ENCODE peak calls at places on chromosomes 1 and 21, in six cellular contexts. Z is HCT116, N is NT2/D1, T is GM12878, P is K562, R is HepG2. M is an unnamed sample.

GRCh38 chr1:94621392-94621791 is 79.8 kb upstream of the F3 start:
- DNase-seq in Z (peak), P (peak), T (no peak), R (no peak), N (no peak), M (no peak)

GRCh38 chr1:21302747-21303715 is 12.8 kb upstream of the ECE1 start:
- DNase-seq in N (no peak), Z (no peak), R (no peak), P (no peak), T (no peak), M (no peak)

GRCh38 chr1:204130178-204130577 is 21.7 kb downstream of the ETNK2 start:
- DNase-seq in T (no peak), N (no peak), R (no peak), P (no peak), Z (no peak), M (no peak)

GRCh38 chr1:184533049-184533448 is 146.2 kb downstream of the C1orf21 start:
- DNase-seq in Z (no peak), N (no peak), R (no peak), T (no peak), P (no peak), M (no peak)

GRCh38 chr1:84757301-84757700 is 67.0 kb upstream of the SSX2IP start:
- DNase-seq in R (peak), P (peak), T (no peak), N (no peak), Z (no peak), M (no peak)

GRCh38 chr1:97758589-97759057 is 162.2 kb downstream of the DPYD start:
- DNase-seq in R (no peak), N (no peak), Z (no peak), T (no peak), P (no peak), M (no peak)

GRCh38 chr1:161958425-161958824 is 65.2 kb downstream of the OLFML2B start:
- DNase-seq in N (no peak), T (no peak), P (no peak), Z (no peak), R (no peak), M (no peak)

GRCh38 chr1:3909615-3910014 is 9.5 kb upstream of the C1orf174 start:
- DNase-seq in R (no peak), Z (no peak), P (no peak), N (no peak), T (no peak), M (no peak)

GRCh38 chr1:102872526-102872925 is 235.8 kb downstream of the COL11A1 start:
- DNase-seq in Z (no peak), T (no peak), R (no peak), N (peak), P (no peak), M (no peak)

GRCh38 chr1:234978397-234979291 is 150.0 kb downstream of the TOMM20 start:
- DNase-seq in N (no peak), P (peak), R (peak), Z (peak), T (peak), M (no peak)

GRCh38 chr1:41319803-41320711 is 41.2 kb upstream of the FOXO6 start:
- DNase-seq in Z (no peak), N (no peak), R (no peak), P (no peak), T (no peak), M (peak)

GRCh38 chr21:34962586-34963222 is 86.4 kb downstream of the RUNX1 start:
- DNase-seq in Z (no peak), R (no peak), N (no peak), P (no peak), T (no peak), M (no peak)

GRCh38 chr1:180040034-180040433 is 85.4 kb downstream of the CEP350 start:
- DNase-seq in T (no peak), R (no peak), N (no peak), Z (peak), P (no peak), M (no peak)

GRCh38 chr1:6235302-6235680 is 473 bp downstream of the ICMT start:
- DNase-seq in Z (no peak), R (no peak), P (no peak), N (no peak), T (no peak), M (no peak)

GRCh38 chr1:16189003-16189402 is 23.4 kb downstream of the ARHGEF19 start:
- DNase-seq in R (no peak), Z (no peak), N (no peak), P (no peak), T (no peak), M (no peak)

GRCh38 chr1:15178571-15179484 is 25.3 kb downstream of the TMEM51 start:
- DNase-seq in R (no peak), Z (peak), P (no peak), T (no peak), N (no peak), M (no peak)

GRCh38 chr1:28591708-28592313 is at the start of gene RAB42:
- DNase-seq in N (no peak), P (peak), T (no peak), R (peak), Z (no peak), M (no peak)

GRCh38 chr1:110463695-110464094 is 12.7 kb downstream of the PROK1 start:
- DNase-seq in P (no peak), T (no peak), Z (peak), N (no peak), R (no peak), M (no peak)

GRCh38 chr21:15282666-15283065 is 217.9 kb upstream of the NRIP1 start:
- DNase-seq in P (no peak), R (no peak), N (no peak), Z (no peak), T (no peak), M (no peak)

GRCh38 chr1:242211254-242212022 is 212.5 kb upstream of the MAP1LC3C start:
- DNase-seq in Z (no peak), N (no peak), T (no peak), R (peak), P (no peak), M (peak)

GRCh38 chr1:49651136-49651535 is 372.6 kb downstream of the AGBL4 start:
- DNase-seq in T (no peak), P (no peak), N (peak), Z (no peak), R (no peak), M (no peak)

GRCh38 chr1:39576016-39576657 is 453 bp downstream of the PABPC4 start:
- DNase-seq in P (peak), N (no peak), Z (no peak), R (no peak), T (no peak), M (no peak)

GRCh38 chr1:70440642-70441391 is 29.7 kb downstream of the CTH start:
- DNase-seq in T (no peak), R (no peak), N (no peak), P (no peak), Z (no peak), M (no peak)

GRCh38 chr1:172466795-172467407 is 23.0 kb upstream of the PIGC start:
- DNase-seq in N (no peak), P (no peak), R (peak), Z (peak), T (no peak), M (no peak)

GRCh38 chr1:245363821-245364220 is 209.0 kb downstream of the KIF26B start:
- DNase-seq in N (no peak), P (no peak), Z (no peak), R (peak), T (no peak), M (no peak)

GRCh38 chr1:145963218-145964019 is 956 bp downstream of the ANKRD34A start:
- DNase-seq in P (no peak), R (no peak), T (no peak), Z (no peak), N (no peak), M (no peak)

GRCh38 chr1:221712776-221713431 is 29.0 kb downstream of the DUSP10 start:
- DNase-seq in R (no peak), Z (no peak), P (no peak), T (peak), N (no peak), M (no peak)

GRCh38 chr1:30267856-30268255 is 455.5 kb downstream of the MATN1 start:
- DNase-seq in N (no peak), Z (no peak), P (no peak), T (no peak), R (no peak), M (no peak)

GRCh38 chr1:198775606-198776005 is 136.8 kb downstream of the PTPRC start:
- DNase-seq in R (no peak), Z (no peak), N (no peak), T (no peak), P (no peak), M (no peak)

GRCh38 chr1:198776602-198777029 is 137.8 kb downstream of the PTPRC start:
- DNase-seq in Z (no peak), P (no peak), N (no peak), R (no peak), T (no peak), M (no peak)

GRCh38 chr1:198778049-198778448 is 139.2 kb downstream of the PTPRC start:
- DNase-seq in N (no peak), Z (no peak), T (no peak), P (no peak), R (no peak), M (no peak)

GRCh38 chr1:198774418-198774817 is 135.6 kb downstream of the PTPRC start:
- DNase-seq in T (no peak), R (no peak), P (no peak), N (no peak), Z (no peak), M (no peak)

GRCh38 chr1:198780376-198780775 is 141.5 kb downstream of the PTPRC start:
- DNase-seq in R (no peak), P (no peak), T (no peak), N (no peak), Z (no peak), M (no peak)
- TF ChIP-seq ZNF274 in R (no peak), P (no peak), T (no peak), N (no peak), Z (no peak), M (no peak)

GRCh38 chr1:77037990-77038389 is 170.7 kb downstream of the ST6GALNAC5 start:
- DNase-seq in R (no peak), Z (no peak), T (no peak), N (no peak), P (no peak), M (no peak)

GRCh38 chr1:77040817-77041216 is 173.5 kb downstream of the ST6GALNAC5 start:
- DNase-seq in P (no peak), Z (no peak), N (no peak), R (no peak), T (no peak), M (no peak)

GRCh38 chr1:77037038-77037437 is 169.8 kb downstream of the ST6GALNAC5 start:
- DNase-seq in Z (no peak), P (no peak), T (no peak), N (no peak), R (no peak), M (no peak)

GRCh38 chr1:77039739-77040138 is 172.5 kb downstream of the ST6GALNAC5 start:
- DNase-seq in N (no peak), P (no peak), R (no peak), T (no peak), Z (peak), M (no peak)

GRCh38 chr1:77036560-77036959 is 169.3 kb downstream of the ST6GALNAC5 start:
- DNase-seq in R (no peak), N (no peak), T (no peak), P (no peak), Z (no peak), M (no peak)
- TF ChIP-seq ZNF274 in R (no peak), N (no peak), T (no peak), P (no peak), Z (no peak), M (no peak)

GRCh38 chr1:51234721-51235425 is 1.2 kb upstream of the RNF11 start:
- DNase-seq in N (no peak), R (peak), P (peak), T (peak), Z (no peak), M (peak)
- TF ChIP-seq ZNF274 in N (no peak), R (no peak), P (no peak), T (no peak), Z (no peak), M (no peak)

DNA sequence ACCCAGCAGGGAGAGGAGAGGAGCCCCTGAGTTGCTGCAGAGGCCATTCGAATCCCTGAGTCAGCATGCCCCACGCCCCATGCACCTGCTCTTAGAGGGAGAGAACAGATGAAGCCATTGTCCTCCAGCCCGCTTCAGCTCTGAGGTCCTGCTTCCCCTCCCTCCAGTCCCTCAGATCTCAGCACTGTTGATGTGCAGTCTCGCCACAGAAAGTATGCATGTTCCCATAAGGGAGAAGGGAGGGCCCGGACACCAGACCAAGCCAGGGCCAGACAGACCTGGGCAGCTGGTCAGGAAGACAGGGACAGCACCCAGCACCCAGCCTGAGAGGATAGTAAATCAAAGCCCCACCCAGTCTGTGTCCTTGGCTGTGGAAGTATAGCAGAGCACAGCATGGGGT is 66.5 kb upstream of the GJB5 start:
- DNase-seq in P (no peak), R (peak), Z (no peak), T (no peak), N (no peak), M (no peak)
- TF ChIP-seq ZNF274 in P (no peak), R (no peak), Z (no peak), T (no peak), N (no peak), M (no peak)

GRCh38 chr1:215599418-215599817 is 32.3 kb downstream of the KCTD3 start:
- DNase-seq in N (no peak), P (no peak), R (no peak), T (no peak), Z (no peak), M (no peak)
- TF ChIP-seq ZNF274 in N (no peak), P (no peak), R (no peak), T (no peak), Z (no peak), M (no peak)

GRCh38 chr1:157580828-157581210 is 17.1 kb downstream of the FCRL4 start:
- DNase-seq in R (no peak), P (no peak), T (no peak), N (no peak), Z (no peak), M (no peak)

GRCh38 chr1:157575744-157576143 is 22.1 kb downstream of the FCRL4 start:
- DNase-seq in T (no peak), Z (no peak), N (no peak), R (no peak), P (no peak), M (no peak)

GRCh38 chr1:157584503-157584902 is 13.4 kb downstream of the FCRL4 start:
- DNase-seq in T (no peak), Z (no peak), P (no peak), R (no peak), N (no peak), M (no peak)

GRCh38 chr1:157577420-157577819 is 20.5 kb downstream of the FCRL4 start:
- DNase-seq in Z (no peak), R (no peak), T (no peak), N (no peak), P (no peak), M (no peak)

DNA sequence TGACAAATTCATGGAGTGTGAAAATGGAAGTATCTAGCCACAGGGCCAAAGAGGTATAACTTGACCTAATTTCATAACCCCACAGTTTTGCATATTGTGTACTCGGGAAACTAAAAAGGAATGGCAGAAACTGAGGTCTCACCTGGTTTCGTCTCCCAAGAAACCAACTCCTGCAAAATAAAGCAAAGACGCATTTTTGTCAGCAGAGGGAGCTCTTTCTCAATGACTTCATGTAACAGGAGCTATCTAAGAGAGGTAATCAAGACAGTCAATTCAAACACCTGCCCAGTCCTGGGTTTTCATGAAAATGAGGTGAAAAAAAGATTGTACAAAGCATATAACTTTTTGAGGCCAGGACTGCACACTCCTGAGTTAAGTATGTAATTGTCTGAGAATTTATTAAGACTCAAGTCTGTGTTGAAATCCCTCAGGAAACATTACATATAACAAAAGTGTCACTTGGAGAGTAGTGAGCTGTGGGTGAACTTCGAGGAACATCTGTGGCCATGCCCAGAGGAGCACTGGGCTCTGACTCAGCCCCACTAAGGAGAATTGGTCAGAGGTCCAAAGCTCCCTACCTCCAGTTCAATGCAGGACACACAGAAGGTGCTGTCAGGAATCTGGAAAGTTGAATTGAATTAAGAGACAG is 17.6 kb downstream of the FCRL4 start:
- DNase-seq in T (peak), Z (peak), P (peak), R (peak), N (peak), M (peak)
- TF ChIP-seq ZNF274 in T (no peak), Z (no peak), P (no peak), R (no peak), N (no peak), M (no peak)

GRCh38 chr1:236035681-236036101 is 29.2 kb downstream of the NID1 start:
- DNase-seq in N (no peak), R (no peak), Z (no peak), T (no peak), P (no peak), M (no peak)
- TF ChIP-seq ZNF274 in N (no peak), R (no peak), Z (no peak), T (no peak), P (no peak), M (no peak)

DNA sequence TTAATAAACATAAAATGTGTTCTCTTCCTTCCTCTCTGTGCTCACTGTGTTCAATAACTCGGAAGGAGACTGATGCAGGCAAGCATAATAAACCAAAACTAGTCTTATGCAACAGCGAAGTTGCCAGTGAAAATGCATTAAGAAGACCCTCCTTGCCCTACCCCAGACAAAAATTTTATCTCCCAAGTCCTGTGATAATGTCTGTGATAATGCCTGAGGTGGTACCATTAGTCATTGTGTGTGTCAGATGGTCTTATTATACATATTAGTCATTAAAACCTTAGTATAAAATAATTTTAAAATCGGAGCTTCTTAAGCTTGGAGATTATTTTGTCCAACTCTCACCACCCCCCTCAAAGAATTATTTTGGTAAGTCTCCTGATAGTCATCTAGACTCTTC is 97.7 kb downstream of the NGF start:
- DNase-seq in P (no peak), T (no peak), R (no peak), Z (no peak), N (no peak), M (no peak)
- TF ChIP-seq ZNF274 in P (no peak), T (no peak), R (no peak), Z (no peak), N (no peak), M (no peak)